ENCODE peak calls at places on chromosomes 16 and 17, in four cellular contexts. One of them, this sample, is unnamed.

GRCh38 chr17:65062168-65062915 is 5.8 kb upstream of the GNA13 start:
- DNase-seq in tibial nerve: no peak
- DNase-seq in heart left ventricle: no peak
- DNase-seq in K562: no peak
- DNase-seq in this sample: no peak

GRCh38 chr17:31008374-31009035 is 37.7 kb downstream of the RNF135 start:
- DNase-seq in tibial nerve: no peak
- DNase-seq in heart left ventricle: peak; percentile 63
- DNase-seq in K562: no peak
- DNase-seq in this sample: peak; percentile 72

GRCh38 chr17:65797809-65798208 is 236.4 kb upstream of the AXIN2 start:
- DNase-seq in tibial nerve: no peak
- DNase-seq in heart left ventricle: no peak
- DNase-seq in K562: peak; percentile 22
- DNase-seq in this sample: no peak

GRCh38 chr17:17739388-17740066 is 58.3 kb downstream of the RAI1 start:
- DNase-seq in tibial nerve: no peak
- DNase-seq in heart left ventricle: peak; percentile 70
- DNase-seq in K562: peak; percentile 81
- DNase-seq in this sample: no peak

GRCh38 chr17:55324296-55324978 is 59.7 kb downstream of the HLF start:
- DNase-seq in tibial nerve: no peak
- DNase-seq in heart left ventricle: no peak
- DNase-seq in K562: no peak
- DNase-seq in this sample: no peak

GRCh38 chr17:17104494-17104893 is 62.2 kb downstream of the MPRIP start:
- DNase-seq in tibial nerve: no peak
- DNase-seq in heart left ventricle: no peak
- DNase-seq in K562: no peak
- DNase-seq in this sample: no peak

GRCh38 chr17:58263773-58264172 is 17.0 kb downstream of the MPO start:
- DNase-seq in tibial nerve: no peak
- DNase-seq in heart left ventricle: no peak
- DNase-seq in K562: no peak
- DNase-seq in this sample: no peak

GRCh38 chr17:37671028-37671812 is 28.0 kb upstream of the DDX52 start:
- DNase-seq in tibial nerve: no peak
- DNase-seq in heart left ventricle: no peak
- DNase-seq in K562: no peak
- DNase-seq in this sample: no peak

GRCh38 chr16:53745126-53745525 is 41.2 kb downstream of the FTO start:
- DNase-seq in tibial nerve: no peak
- DNase-seq in heart left ventricle: no peak
- DNase-seq in K562: no peak
- DNase-seq in this sample: no peak

GRCh38 chr16:89842471-89843408 is 14.5 kb downstream of the SPIRE2 start:
- DNase-seq in tibial nerve: no peak
- DNase-seq in heart left ventricle: peak; percentile 65
- DNase-seq in K562: no peak
- DNase-seq in this sample: no peak

GRCh38 chr17:46853896-46854444 is 2.6 kb downstream of the WNT9B start:
- DNase-seq in tibial nerve: no peak
- DNase-seq in heart left ventricle: no peak
- DNase-seq in K562: no peak
- DNase-seq in this sample: no peak

GRCh38 chr16:11393366-11393765 is 48.1 kb downstream of the RMI2 start:
- DNase-seq in tibial nerve: no peak
- DNase-seq in heart left ventricle: peak; percentile 19
- DNase-seq in K562: no peak
- DNase-seq in this sample: peak; percentile 50

GRCh38 chr17:72340836-72341235 is 220.0 kb downstream of the SOX9 start:
- DNase-seq in tibial nerve: no peak
- DNase-seq in heart left ventricle: no peak
- DNase-seq in K562: no peak
- DNase-seq in this sample: no peak

GRCh38 chr16:80527297-80527696 is 13.5 kb upstream of the DYNLRB2 start:
- DNase-seq in tibial nerve: no peak
- DNase-seq in heart left ventricle: no peak
- DNase-seq in K562: no peak
- DNase-seq in this sample: no peak

GRCh38 chr16:80462902-80463301 is 77.9 kb upstream of the DYNLRB2 start:
- DNase-seq in tibial nerve: no peak
- DNase-seq in heart left ventricle: no peak
- DNase-seq in K562: no peak
- DNase-seq in this sample: no peak

GRCh38 chr17:44794699-44795413 is 35.2 kb downstream of the GJC1 start:
- DNase-seq in tibial nerve: no peak
- DNase-seq in heart left ventricle: peak; percentile 55
- DNase-seq in K562: peak; percentile 14
- DNase-seq in this sample: peak; percentile 38

DNA sequence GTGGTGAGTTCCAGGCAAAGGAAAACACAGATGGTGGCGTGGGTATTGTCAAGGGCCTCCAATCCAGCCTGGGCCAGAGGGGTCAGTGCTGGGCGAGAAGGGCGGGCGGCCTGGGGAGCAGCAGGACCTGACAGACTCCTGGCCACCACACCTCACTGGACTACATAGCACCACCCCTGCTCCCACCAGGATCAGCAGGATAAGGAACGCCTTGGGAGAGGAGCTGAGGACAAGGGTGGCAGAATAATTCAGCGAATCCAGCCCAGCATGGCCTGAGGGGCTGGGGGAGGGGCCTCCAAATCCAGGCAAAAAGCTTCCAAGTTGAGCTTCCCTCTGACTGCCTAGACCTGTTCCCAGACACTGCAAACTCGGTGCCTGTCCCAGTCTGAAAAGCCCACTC is 6.5 kb downstream of the DLX4 start:
- DNase-seq in tibial nerve: no peak
- DNase-seq in heart left ventricle: no peak
- DNase-seq in K562: no peak
- DNase-seq in this sample: no peak
- H3K27me3 ChIP-seq in tibial nerve: peaks cover 94% of the 10 kb centered on the region
- H3K27me3 ChIP-seq in heart left ventricle: peaks cover 37% of the 10 kb centered on the region
- H3K27me3 ChIP-seq in K562: peaks cover 54% of the 10 kb centered on the region
- H3K27me3 ChIP-seq in this sample: peaks cover 62% of the 10 kb centered on the region

DNA sequence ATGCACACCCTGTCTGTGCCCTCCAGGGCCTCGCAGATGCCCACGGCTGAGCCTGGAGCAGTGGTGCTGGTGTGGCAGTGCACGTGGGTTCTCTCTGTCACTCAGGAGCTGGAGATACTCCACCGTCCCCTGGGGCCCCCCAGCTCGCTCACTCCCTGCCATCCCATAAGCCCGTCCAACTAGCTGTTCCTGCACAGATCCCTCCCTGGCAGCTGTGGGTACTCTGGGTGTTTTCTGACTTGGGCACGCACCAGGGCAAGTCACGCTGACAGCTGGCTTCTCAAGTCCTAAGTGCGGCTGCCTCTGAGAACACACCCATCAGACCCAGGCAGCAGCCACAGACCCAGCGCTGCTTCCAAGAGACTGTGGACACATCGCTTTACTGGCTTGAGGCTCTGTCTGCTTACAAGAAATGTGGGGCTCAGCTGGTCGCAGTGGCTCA is 25.4 kb upstream of the ITGB4 start:
- DNase-seq in tibial nerve: no peak
- DNase-seq in heart left ventricle: peak; percentile 79
- DNase-seq in K562: no peak
- DNase-seq in this sample: peak; percentile 83
- TF ChIP-seq POLR2A in tibial nerve: no peak
- TF ChIP-seq POLR2A in heart left ventricle: no peak
- TF ChIP-seq POLR2A in K562: no peak
- TF ChIP-seq POLR2A in this sample: no peak

GRCh38 chr16:85424260-85425060 is 188.7 kb upstream of the GSE1 start:
- DNase-seq in tibial nerve: no peak
- DNase-seq in heart left ventricle: no peak
- DNase-seq in K562: no peak
- DNase-seq in this sample: peak; percentile 62

GRCh38 chr16:85423631-85424030 is 189.5 kb upstream of the GSE1 start:
- DNase-seq in tibial nerve: no peak
- DNase-seq in heart left ventricle: no peak
- DNase-seq in K562: no peak
- DNase-seq in this sample: no peak

GRCh38 chr16:85426806-85427205 is 186.3 kb upstream of the GSE1 start:
- DNase-seq in tibial nerve: no peak
- DNase-seq in heart left ventricle: no peak
- DNase-seq in K562: no peak
- DNase-seq in this sample: no peak

GRCh38 chr16:85423186-85423550 is 190.0 kb upstream of the GSE1 start:
- DNase-seq in tibial nerve: no peak
- DNase-seq in heart left ventricle: no peak
- DNase-seq in K562: no peak
- DNase-seq in this sample: no peak

GRCh38 chr16:85425061-85425662 is 188.0 kb upstream of the GSE1 start:
- DNase-seq in tibial nerve: no peak
- DNase-seq in heart left ventricle: no peak
- DNase-seq in K562: no peak
- DNase-seq in this sample: no peak
- H3K27me3 ChIP-seq in tibial nerve: no peaks in the 10 kb centered on the region
- H3K27me3 ChIP-seq in heart left ventricle: no peaks in the 10 kb centered on the region
- H3K27me3 ChIP-seq in K562: no peaks in the 10 kb centered on the region
- H3K27me3 ChIP-seq in this sample: no peaks in the 10 kb centered on the region

GRCh38 chr16:30740364-30741251 is 7.6 kb upstream of the PHKG2 start:
- DNase-seq in tibial nerve: peak; percentile 78
- DNase-seq in heart left ventricle: peak; percentile 91
- DNase-seq in K562: peak; percentile 61
- DNase-seq in this sample: peak; percentile 93
- TF ChIP-seq POLR2A in tibial nerve: no peak
- TF ChIP-seq POLR2A in heart left ventricle: no peak
- TF ChIP-seq POLR2A in K562: no peak
- TF ChIP-seq POLR2A in this sample: no peak

DNA sequence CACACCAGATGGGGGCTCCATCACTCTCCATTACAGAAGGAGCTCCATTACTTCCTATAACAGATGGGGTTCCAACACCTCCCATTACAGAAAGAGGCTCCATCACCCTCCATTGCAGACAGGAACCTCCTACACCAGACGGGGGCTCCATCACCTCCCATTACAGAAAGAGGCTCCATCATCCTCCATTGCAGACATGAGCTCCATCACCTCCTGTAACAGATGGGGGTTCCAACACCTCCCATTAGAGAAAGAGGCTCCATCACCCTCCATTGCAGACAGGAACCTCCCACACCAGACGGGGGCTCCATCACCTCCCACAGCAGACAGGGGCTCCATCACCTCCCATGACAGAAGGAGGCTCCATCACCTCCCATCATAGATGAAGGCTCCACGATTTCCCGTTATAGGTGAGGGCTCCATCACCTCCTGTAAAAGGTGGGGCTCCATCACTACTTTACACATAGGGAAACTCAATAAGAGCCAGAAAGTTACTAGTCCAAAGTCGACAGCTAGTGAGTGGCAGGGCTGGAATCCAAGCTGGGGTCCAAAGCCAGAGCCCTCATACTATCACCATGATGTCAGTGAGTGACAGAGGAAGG is 224.8 kb downstream of the RBFOX3 start:
- DNase-seq in tibial nerve: no peak
- DNase-seq in heart left ventricle: no peak
- DNase-seq in K562: no peak
- DNase-seq in this sample: no peak
- H3K27me3 ChIP-seq in tibial nerve: peaks cover 64% of the 10 kb centered on the region
- H3K27me3 ChIP-seq in heart left ventricle: peaks cover 20% of the 10 kb centered on the region
- H3K27me3 ChIP-seq in K562: peaks cover 65% of the 10 kb centered on the region
- H3K27me3 ChIP-seq in this sample: peaks cover 87% of the 10 kb centered on the region

DNA sequence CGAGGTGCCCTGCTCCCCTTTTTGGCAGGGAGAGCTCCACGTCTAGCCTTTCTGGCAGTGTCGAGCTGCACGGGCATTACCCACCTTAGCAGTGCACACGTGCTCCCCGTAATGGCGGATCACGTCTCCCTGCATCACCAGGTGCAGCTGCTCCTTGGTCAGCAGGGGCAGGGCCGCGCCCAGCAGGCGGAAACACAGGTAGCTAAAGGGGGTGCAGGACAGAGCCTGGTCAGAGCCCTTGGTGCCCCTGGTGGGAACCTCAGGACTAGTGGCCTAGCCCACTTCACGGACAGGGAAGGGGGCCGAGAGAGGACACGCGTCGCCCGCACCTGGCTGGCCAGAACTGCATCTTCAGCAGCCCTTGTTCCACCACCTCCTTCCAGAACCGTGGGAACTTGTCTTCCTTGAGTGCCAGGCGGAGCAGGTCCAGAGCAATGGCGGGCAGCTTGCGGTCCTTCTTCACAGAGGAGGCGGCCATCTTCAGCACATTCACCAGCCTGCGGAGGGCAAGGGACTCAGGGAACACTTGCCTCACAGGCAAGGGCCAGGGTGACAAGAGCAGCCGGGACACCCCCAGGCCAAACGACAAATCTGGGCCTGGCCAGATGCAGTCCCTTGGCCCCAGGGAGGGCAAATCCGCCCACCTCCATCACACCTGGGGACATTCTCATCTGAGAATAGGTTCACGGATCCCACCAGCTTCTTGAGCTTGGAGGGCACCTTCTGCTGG is 3.2 kb downstream of the MYBBP1A start:
- DNase-seq in tibial nerve: no peak
- DNase-seq in heart left ventricle: peak; percentile 19
- DNase-seq in K562: no peak
- DNase-seq in this sample: no peak
- TF ChIP-seq POLR2A in tibial nerve: no peak
- TF ChIP-seq POLR2A in heart left ventricle: no peak
- TF ChIP-seq POLR2A in K562: no peak
- TF ChIP-seq POLR2A in this sample: no peak

GRCh38 chr17:48672340-48672739 is 46.2 kb upstream of the HOXB9 start:
- DNase-seq in tibial nerve: no peak
- DNase-seq in heart left ventricle: no peak
- DNase-seq in K562: no peak
- DNase-seq in this sample: no peak
- H3K27me3 ChIP-seq in tibial nerve: peaks cover 48% of the 10 kb centered on the region
- H3K27me3 ChIP-seq in heart left ventricle: peaks cover 20% of the 10 kb centered on the region
- H3K27me3 ChIP-seq in K562: peaks cover 6% of the 10 kb centered on the region
- H3K27me3 ChIP-seq in this sample: peaks cover 54% of the 10 kb centered on the region

DNA sequence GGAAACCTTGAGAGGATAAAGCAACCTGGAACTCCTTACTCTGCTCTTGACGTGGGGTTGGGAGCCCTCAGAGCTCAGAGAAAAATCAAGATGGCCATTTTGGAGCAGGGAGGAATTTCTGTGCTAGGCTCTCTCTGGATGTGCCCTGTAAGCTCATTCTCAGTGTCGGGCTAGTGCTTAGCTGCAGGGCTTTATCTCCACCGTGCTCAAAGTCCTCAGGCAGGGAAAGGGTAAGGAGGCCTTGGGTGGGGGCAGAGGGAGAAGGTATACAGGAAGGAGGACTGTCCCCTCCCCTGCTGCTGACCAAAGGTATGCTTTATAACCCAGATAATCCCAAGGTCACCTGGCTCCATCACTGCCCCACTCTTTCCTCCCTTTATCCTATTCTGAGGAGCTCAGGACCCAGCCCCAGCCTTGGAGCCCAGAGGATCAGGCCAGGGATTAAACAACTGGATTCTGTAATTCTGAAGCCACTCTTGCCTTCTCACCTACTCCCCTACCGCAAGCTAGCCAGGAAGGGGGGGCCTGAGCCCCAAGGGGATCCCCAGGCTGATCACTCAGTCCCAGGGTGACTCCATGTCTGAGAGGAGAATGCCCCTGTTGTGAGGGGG is 1.1 kb downstream of the DHRS11 start:
- DNase-seq in tibial nerve: no peak
- DNase-seq in heart left ventricle: no peak
- DNase-seq in K562: no peak
- DNase-seq in this sample: no peak
- TF ChIP-seq POLR2A in tibial nerve: no peak
- TF ChIP-seq POLR2A in heart left ventricle: no peak
- TF ChIP-seq POLR2A in K562: no peak
- TF ChIP-seq POLR2A in this sample: no peak

GRCh38 chr17:50204431-50204830 is 3.0 kb upstream of the COL1A1 start:
- DNase-seq in tibial nerve: peak; percentile 1
- DNase-seq in heart left ventricle: no peak
- DNase-seq in K562: no peak
- DNase-seq in this sample: no peak
- H3K27me3 ChIP-seq in tibial nerve: peaks cover 9% of the 10 kb centered on the region
- H3K27me3 ChIP-seq in heart left ventricle: peaks cover 25% of the 10 kb centered on the region
- H3K27me3 ChIP-seq in K562: peaks cover 24% of the 10 kb centered on the region
- H3K27me3 ChIP-seq in this sample: peaks cover 31% of the 10 kb centered on the region

GRCh38 chr16:1351582-1352362 is at the start of the genes GNPTG and TSR3:
- DNase-seq in tibial nerve: peak; percentile 70
- DNase-seq in heart left ventricle: peak; percentile 93
- DNase-seq in K562: peak; percentile 94
- DNase-seq in this sample: peak; percentile 91
- TF ChIP-seq POLR2A in tibial nerve: peak; percentile 69
- TF ChIP-seq POLR2A in heart left ventricle: no peak
- TF ChIP-seq POLR2A in K562: peak; percentile 29
- TF ChIP-seq POLR2A in this sample: no peak